ENCODE peak calls at places on chromosomes 4 and X, in seven cellular contexts. D is uterus, X is transverse colon, R is colonic mucosa, P is body of pancreas, G is GM23338, H is stomach. M is an unnamed sample.

GRCh38 chr4:1626151-1626550 is 58.0 kb downstream of the FAM53A start:
- DNase-seq in D (no peak), X (no peak), R (no peak), P (no peak), G (no peak), H (no peak), M (no peak)

GRCh38 chr4:96093057-96093456 is 253.2 kb downstream of the PDHA2 start:
- DNase-seq in D (no peak), X (peak; percentile 8), R (peak; percentile 29), P (peak; percentile 79), G (no peak), H (peak; percentile 71), M (no peak)

GRCh38 chr4:122966201-122966600 is 43.8 kb upstream of the NUDT6 start:
- DNase-seq in D (no peak), X (no peak), R (no peak), P (no peak), G (no peak), H (no peak), M (no peak)

GRCh38 chrX:136577562-136577961 is 45.5 kb downstream of the VGLL1 start:
- DNase-seq in D (peak; percentile 63), X (peak; percentile 61), R (peak; percentile 41), P (peak; percentile 52), G (peak; percentile 66), H (peak; percentile 54), M (peak; percentile 49)

GRCh38 chr4:109302366-109303140 is at the start of gene COL25A1:
- DNase-seq in D (peak; percentile 43), X (peak; percentile 11), R (peak; percentile 31), P (peak; percentile 69), G (peak; percentile 96), H (peak; percentile 26), M (peak; percentile 30)

GRCh38 chr4:185127021-185127925 is 15.8 kb upstream of the SLC25A4 start:
- DNase-seq in D (peak; percentile 26), X (no peak), R (no peak), P (peak; percentile 49), G (peak; percentile 58), H (no peak), M (peak; percentile 35)

GRCh38 chr4:1793496-1793840 is 375 bp downstream of the FGFR3 start:
- DNase-seq in D (peak; percentile 23), X (peak; percentile 65), R (peak; percentile 77), P (peak; percentile 58), G (peak; percentile 55), H (peak; percentile 58), M (no peak)

GRCh38 chr4:47824844-47825243 is 13.0 kb downstream of the CORIN start:
- DNase-seq in D (no peak), X (no peak), R (no peak), P (peak; percentile 16), G (peak; percentile 11), H (no peak), M (no peak)

GRCh38 chrX:42680651-42681050 is 97.3 kb downstream of the PPP1R2C start:
- DNase-seq in D (no peak), X (no peak), R (no peak), P (peak; percentile 51), G (peak; percentile 39), H (no peak), M (no peak)

GRCh38 chr4:14059006-14059405 is 431.5 kb upstream of the BOD1L1 start:
- DNase-seq in D (no peak), X (no peak), R (no peak), P (no peak), G (no peak), H (no peak), M (no peak)

GRCh38 chr4:32858971-32859370 is 2138.8 kb downstream of the PCDH7 start:
- DNase-seq in D (no peak), X (no peak), R (no peak), P (no peak), G (no peak), H (no peak), M (no peak)

GRCh38 chrX:36218801-36219200 is 299.3 kb downstream of the CFAP47 start:
- DNase-seq in D (no peak), X (no peak), R (no peak), P (no peak), G (peak; percentile 39), H (no peak), M (no peak)

GRCh38 chr4:185318679-185319078 is 77.0 kb downstream of the LRP2BP start:
- DNase-seq in D (no peak), X (no peak), R (no peak), P (no peak), G (peak; percentile 86), H (no peak), M (no peak)

GRCh38 chr4:101853691-101854090 is 63.2 kb downstream of the BANK1 start:
- DNase-seq in D (no peak), X (no peak), R (no peak), P (no peak), G (no peak), H (no peak), M (no peak)

GRCh38 chr4:140600408-140600807 is 31.6 kb upstream of the UCP1 start:
- DNase-seq in D (no peak), X (no peak), R (no peak), P (no peak), G (no peak), H (no peak), M (no peak)

DNA sequence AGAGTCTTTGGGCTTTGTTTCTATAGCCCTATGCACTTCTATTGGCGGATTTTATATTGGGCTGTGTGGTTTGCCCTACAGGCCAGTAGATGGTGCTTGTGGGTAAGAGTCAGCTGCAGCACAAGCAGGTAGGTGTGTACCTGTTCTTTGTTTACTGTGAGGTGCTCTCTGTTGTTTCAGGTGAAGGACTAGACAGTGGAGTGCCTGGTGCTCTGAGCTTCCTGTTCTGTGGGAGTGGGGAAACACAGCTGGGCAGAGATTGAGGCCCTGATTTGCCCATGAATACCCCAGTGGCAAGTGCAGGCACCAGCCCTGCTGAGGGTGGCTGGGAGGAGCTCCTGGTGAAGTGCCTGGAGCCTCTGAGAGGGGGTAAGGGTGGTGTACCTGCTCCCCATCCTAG is 26.3 kb upstream of the UCP1 start:
- DNase-seq in D (no peak), X (peak; percentile 41), R (peak; percentile 33), P (peak; percentile 56), G (peak; percentile 78), H (peak; percentile 31), M (no peak)
- TF ChIP-seq CTCF in D (peak; percentile 6), X (peak; percentile 58), R (peak; percentile 45), P (peak; percentile 46), G (peak; percentile 93), H (peak; percentile 53), M (no peak)

GRCh38 chr4:119139316-119139715 is 3.7 kb downstream of the MYOZ2 start:
- DNase-seq in D (no peak), X (no peak), R (no peak), P (no peak), G (no peak), H (no peak), M (no peak)
- H3K4me3 ChIP-seq in D (no peak overlapping the region), X (no peak overlapping the region), R (no peak overlapping the region), P (no peak overlapping the region), G (no peak overlapping the region), H (no peak overlapping the region), M (no peak overlapping the region)

GRCh38 chr4:6447561-6448290 is 24.7 kb downstream of the PPP2R2C start:
- DNase-seq in D (no peak), X (no peak), R (no peak), P (no peak), G (no peak), H (no peak), M (no peak)

GRCh38 chr4:6446130-6446482 is 26.3 kb downstream of the PPP2R2C start:
- DNase-seq in D (no peak), X (no peak), R (no peak), P (no peak), G (no peak), H (no peak), M (no peak)

GRCh38 chr4:6444587-6444986 is 27.8 kb downstream of the PPP2R2C start:
- DNase-seq in D (no peak), X (no peak), R (no peak), P (no peak), G (no peak), H (no peak), M (no peak)

GRCh38 chr4:6446538-6447451 is 25.6 kb downstream of the PPP2R2C start:
- DNase-seq in D (peak; percentile 56), X (no peak), R (no peak), P (peak; percentile 44), G (no peak), H (peak; percentile 41), M (no peak)

DNA sequence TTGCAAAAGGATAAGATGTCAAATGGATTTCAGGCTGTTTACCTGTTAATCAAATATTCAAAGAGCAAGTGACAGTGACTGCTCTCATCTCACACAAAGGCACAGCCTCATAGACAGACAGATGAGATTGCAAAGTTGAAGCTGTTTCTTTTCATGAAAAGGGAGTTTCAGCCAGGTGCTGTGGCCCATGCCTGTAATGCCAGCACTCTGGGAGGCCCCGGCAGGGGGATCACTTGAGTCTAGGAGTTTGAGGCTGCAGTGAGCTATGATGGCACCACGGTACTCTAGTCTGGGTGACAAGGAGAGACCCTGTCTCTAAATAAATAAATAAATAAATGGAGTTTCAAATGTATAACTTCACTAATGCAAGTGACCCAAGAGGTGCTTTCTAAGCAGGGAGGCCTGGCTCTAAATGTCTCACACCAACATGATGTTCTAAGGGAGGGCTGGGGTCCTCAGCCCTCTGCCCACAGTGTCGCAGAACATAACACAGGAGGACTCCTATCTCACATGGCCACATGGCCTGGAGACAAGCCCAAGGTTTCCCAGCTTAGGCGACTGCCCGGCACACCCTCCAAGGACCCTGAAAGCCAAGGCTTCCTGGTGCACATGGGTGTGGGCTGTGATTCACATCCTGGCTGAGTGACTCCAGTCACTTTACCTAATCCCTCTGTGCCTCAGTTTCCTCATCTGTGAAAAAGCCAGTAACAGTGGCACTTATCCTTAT is 26.8 kb downstream of the PPP2R2C start:
- DNase-seq in D (no peak), X (no peak), R (no peak), P (no peak), G (no peak), H (no peak), M (no peak)
- H3K4me1 ChIP-seq in D (peaks cover 4% of the 10 kb centered on the region), X (no peaks in the 10 kb centered on the region), R (no peaks in the 10 kb centered on the region), P (no peaks in the 10 kb centered on the region), G (no peaks in the 10 kb centered on the region), H (no peaks in the 10 kb centered on the region), M (no peaks in the 10 kb centered on the region)

GRCh38 chr4:140851032-140851636 is 94.9 kb upstream of the TBC1D9 start:
- DNase-seq in D (peak; percentile 26), X (peak; percentile 42), R (peak; percentile 65), P (peak; percentile 43), G (peak; percentile 84), H (peak; percentile 28), M (no peak)
- TF ChIP-seq CTCF in D (peak; percentile 86), X (peak; percentile 77), R (peak; percentile 67), P (peak; percentile 63), G (peak; percentile 90), H (peak; percentile 68), M (peak; percentile 24)

GRCh38 chr4:121952290-121952689 is 430 bp upstream of the TRPC3 start:
- DNase-seq in D (no peak), X (no peak), R (no peak), P (no peak), G (peak; percentile 13), H (no peak), M (no peak)
- H3K4me3 ChIP-seq in D (peak overlapping the region; percentile 37), X (no peak overlapping the region), R (peak overlapping the region; percentile 59), P (no peak overlapping the region), G (peak overlapping the region; percentile 91), H (peak overlapping the region; percentile 81), M (no peak overlapping the region)

DNA sequence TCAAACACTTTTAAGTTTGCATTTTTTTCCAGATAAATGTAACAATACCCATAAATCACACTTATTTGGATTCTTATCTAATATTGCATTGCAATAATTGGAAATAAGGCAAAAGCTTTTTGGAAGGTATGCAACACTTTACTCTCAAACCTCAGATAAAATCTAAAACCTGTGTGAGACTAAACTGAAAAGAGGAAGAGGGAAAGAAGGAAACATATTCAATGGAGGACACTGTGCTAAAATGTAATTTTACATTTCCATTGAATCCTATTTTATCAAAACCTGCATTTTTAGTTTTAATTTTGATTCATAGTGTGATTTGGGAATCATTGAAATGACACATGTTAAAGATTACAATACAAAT is 99.4 kb downstream of the HPGD start:
- DNase-seq in D (no peak), X (no peak), R (no peak), P (no peak), G (no peak), H (no peak), M (no peak)
- H3K4me1 ChIP-seq in D (no peaks in the 10 kb centered on the region), X (peaks cover 3% of the 10 kb centered on the region), R (no peaks in the 10 kb centered on the region), P (peaks cover 9% of the 10 kb centered on the region), G (no peaks in the 10 kb centered on the region), H (peaks cover 5% of the 10 kb centered on the region), M (peaks cover 2% of the 10 kb centered on the region)